ENCODE peak calls at places on chromosomes 16 and 17, in six cellular contexts. T, X, Q, D, G and B are unnamed samples.

GRCh38 chr17:56697190-56697589 is 103.7 kb downstream of the NOG start:
- DNase-seq in T (no peak), X (no peak), Q (no peak), D (no peak), G (no peak), B (no peak)

GRCh38 chr16:20755238-20755637 is 8.6 kb upstream of the ACSM3 start:
- DNase-seq in T (no peak), X (no peak), Q (no peak), D (no peak), G (no peak), B (no peak)

GRCh38 chr16:57606847-57607501 is 21.5 kb upstream of the ADGRG1 start:
- DNase-seq in T (no peak), X (no peak), Q (peak; percentile 80), D (peak; percentile 67), G (no peak), B (peak; percentile 52)

GRCh38 chr17:21213491-21214014 is 408 bp downstream of the TMEM11 start:
- DNase-seq in T (no peak), X (no peak), Q (no peak), D (peak; percentile 19), G (no peak), B (no peak)

GRCh38 chr17:27384261-27384701 is 72.0 kb upstream of the KSR1 start:
- DNase-seq in T (no peak), X (no peak), Q (peak; percentile 92), D (no peak), G (peak; percentile 77), B (no peak)

GRCh38 chr17:76617838-76618237 is 25.7 kb downstream of the ST6GALNAC1 start:
- DNase-seq in T (no peak), X (no peak), Q (no peak), D (no peak), G (no peak), B (no peak)

GRCh38 chr17:82839617-82840292 is at the start of gene ZNF750:
- DNase-seq in T (no peak), X (no peak), Q (no peak), D (no peak), G (no peak), B (no peak)

GRCh38 chr16:56998352-56998751 is 9.0 kb downstream of the NLRC5 start:
- DNase-seq in T (no peak), X (no peak), Q (no peak), D (no peak), G (no peak), B (no peak)